ENCODE peak calls at places on chromosomes 12 and 14, in seven cellular contexts. One of them, this sample, is unnamed.

GRCh38 chr14:105853089-105853906 is 326.9 kb downstream of the TMEM121 start:
- DNase-seq in stomach: no peak
- DNase-seq in transverse colon: peak; percentile 7
- DNase-seq in SK-N-MC: no peak
- DNase-seq in GM23338: no peak
- DNase-seq in breast epithelium: peak; percentile 38
- DNase-seq in sigmoid colon: no peak
- DNase-seq in this sample: no peak

GRCh38 chr14:59069455-59069854 is 119.0 kb upstream of the DAAM1 start:
- DNase-seq in stomach: no peak
- DNase-seq in transverse colon: no peak
- DNase-seq in SK-N-MC: no peak
- DNase-seq in GM23338: no peak
- DNase-seq in breast epithelium: no peak
- DNase-seq in sigmoid colon: no peak
- DNase-seq in this sample: no peak

GRCh38 chr12:24840046-24840800 is 108.7 kb downstream of the BCAT1 start:
- DNase-seq in stomach: no peak
- DNase-seq in transverse colon: no peak
- DNase-seq in SK-N-MC: no peak
- DNase-seq in GM23338: no peak
- DNase-seq in breast epithelium: no peak
- DNase-seq in sigmoid colon: no peak
- DNase-seq in this sample: no peak

GRCh38 chr12:121806556-121807308 is 2.9 kb downstream of the SETD1B start:
- DNase-seq in stomach: no peak
- DNase-seq in transverse colon: no peak
- DNase-seq in SK-N-MC: no peak
- DNase-seq in GM23338: no peak
- DNase-seq in breast epithelium: no peak
- DNase-seq in sigmoid colon: no peak
- DNase-seq in this sample: no peak

GRCh38 chr12:38664661-38665269 is 240.6 kb downstream of the CPNE8 start:
- DNase-seq in stomach: no peak
- DNase-seq in transverse colon: peak; percentile 14
- DNase-seq in SK-N-MC: no peak
- DNase-seq in GM23338: peak; percentile 49
- DNase-seq in breast epithelium: no peak
- DNase-seq in sigmoid colon: no peak
- DNase-seq in this sample: no peak

GRCh38 chr12:51118706-51119105 is 35.3 kb upstream of the CSRNP2 start:
- DNase-seq in stomach: no peak
- DNase-seq in transverse colon: no peak
- DNase-seq in SK-N-MC: no peak
- DNase-seq in GM23338: no peak
- DNase-seq in breast epithelium: no peak
- DNase-seq in sigmoid colon: no peak
- DNase-seq in this sample: no peak

GRCh38 chr14:54839681-54840080 is 62.9 kb downstream of the GCH1 start:
- DNase-seq in stomach: no peak
- DNase-seq in transverse colon: no peak
- DNase-seq in SK-N-MC: no peak
- DNase-seq in GM23338: no peak
- DNase-seq in breast epithelium: no peak
- DNase-seq in sigmoid colon: peak; percentile 83
- DNase-seq in this sample: peak; percentile 32

GRCh38 chr14:56694609-56695008 is 115.0 kb downstream of the TMEM260 start:
- DNase-seq in stomach: no peak
- DNase-seq in transverse colon: no peak
- DNase-seq in SK-N-MC: no peak
- DNase-seq in GM23338: no peak
- DNase-seq in breast epithelium: no peak
- DNase-seq in sigmoid colon: no peak
- DNase-seq in this sample: no peak

GRCh38 chr12:54338682-54339296 is 13.9 kb downstream of the COPZ1 start:
- DNase-seq in stomach: no peak
- DNase-seq in transverse colon: no peak
- DNase-seq in SK-N-MC: no peak
- DNase-seq in GM23338: no peak
- DNase-seq in breast epithelium: no peak
- DNase-seq in sigmoid colon: no peak
- DNase-seq in this sample: no peak

GRCh38 chr14:102034301-102034700 is 52.5 kb downstream of the HSP90AA1 start:
- DNase-seq in stomach: no peak
- DNase-seq in transverse colon: no peak
- DNase-seq in SK-N-MC: no peak
- DNase-seq in GM23338: no peak
- DNase-seq in breast epithelium: no peak
- DNase-seq in sigmoid colon: no peak
- DNase-seq in this sample: no peak

DNA sequence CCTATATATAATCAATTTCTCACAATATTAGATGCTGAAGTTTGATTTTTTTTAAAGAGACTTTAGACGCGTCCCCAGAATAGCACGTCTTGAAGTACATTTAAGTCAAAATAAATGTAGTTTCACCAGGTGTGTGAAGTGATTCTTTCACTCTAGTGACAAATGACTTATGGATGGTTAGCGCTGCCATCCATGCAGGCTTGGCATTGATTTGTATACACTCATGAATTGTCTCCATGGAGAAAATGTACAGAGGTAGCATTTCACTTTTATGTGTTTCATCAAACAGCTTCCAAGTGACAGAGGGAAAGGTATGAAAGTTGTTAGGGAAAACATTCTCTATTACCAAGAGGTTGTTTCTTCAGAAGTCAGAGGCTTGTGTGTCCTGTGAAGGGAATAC is 360.8 kb downstream of the PDZRN4 start:
- DNase-seq in stomach: no peak
- DNase-seq in transverse colon: no peak
- DNase-seq in SK-N-MC: no peak
- DNase-seq in GM23338: no peak
- DNase-seq in breast epithelium: no peak
- DNase-seq in sigmoid colon: no peak
- DNase-seq in this sample: no peak
- TF ChIP-seq POLR2AphosphoS5 in stomach: no peak
- TF ChIP-seq POLR2AphosphoS5 in transverse colon: no peak
- TF ChIP-seq POLR2AphosphoS5 in SK-N-MC: no peak
- TF ChIP-seq POLR2AphosphoS5 in GM23338: no peak
- TF ChIP-seq POLR2AphosphoS5 in breast epithelium: no peak
- TF ChIP-seq POLR2AphosphoS5 in sigmoid colon: no peak
- TF ChIP-seq POLR2AphosphoS5 in this sample: no peak

GRCh38 chr14:91225025-91225424 is 19.5 kb downstream of the GPR68 start:
- DNase-seq in stomach: no peak
- DNase-seq in transverse colon: no peak
- DNase-seq in SK-N-MC: no peak
- DNase-seq in GM23338: no peak
- DNase-seq in breast epithelium: no peak
- DNase-seq in sigmoid colon: no peak
- DNase-seq in this sample: no peak
- H3K36me3 ChIP-seq in stomach: peaks cover 74% of the 10 kb centered on the region
- H3K36me3 ChIP-seq in transverse colon: no peaks in the 10 kb centered on the region
- H3K36me3 ChIP-seq in SK-N-MC: no peaks in the 10 kb centered on the region
- H3K36me3 ChIP-seq in GM23338: no peaks in the 10 kb centered on the region
- H3K36me3 ChIP-seq in breast epithelium: no peaks in the 10 kb centered on the region
- H3K36me3 ChIP-seq in sigmoid colon: no peaks in the 10 kb centered on the region
- H3K36me3 ChIP-seq in this sample: no peaks in the 10 kb centered on the region

GRCh38 chr12:92419201-92419600 is 273.6 kb upstream of the BTG1 start:
- DNase-seq in stomach: no peak
- DNase-seq in transverse colon: no peak
- DNase-seq in SK-N-MC: no peak
- DNase-seq in GM23338: no peak
- DNase-seq in breast epithelium: no peak
- DNase-seq in sigmoid colon: no peak
- DNase-seq in this sample: peak; percentile 23

GRCh38 chr12:92412931-92413685 is 267.5 kb upstream of the BTG1 start:
- DNase-seq in stomach: no peak
- DNase-seq in transverse colon: no peak
- DNase-seq in SK-N-MC: no peak
- DNase-seq in GM23338: no peak
- DNase-seq in breast epithelium: no peak
- DNase-seq in sigmoid colon: no peak
- DNase-seq in this sample: no peak

GRCh38 chr12:92414383-92415065 is 268.9 kb upstream of the BTG1 start:
- DNase-seq in stomach: no peak
- DNase-seq in transverse colon: no peak
- DNase-seq in SK-N-MC: no peak
- DNase-seq in GM23338: no peak
- DNase-seq in breast epithelium: no peak
- DNase-seq in sigmoid colon: no peak
- DNase-seq in this sample: no peak

GRCh38 chr12:92417343-92417742 is 271.7 kb upstream of the BTG1 start:
- DNase-seq in stomach: no peak
- DNase-seq in transverse colon: no peak
- DNase-seq in SK-N-MC: no peak
- DNase-seq in GM23338: no peak
- DNase-seq in breast epithelium: no peak
- DNase-seq in sigmoid colon: no peak
- DNase-seq in this sample: no peak

GRCh38 chr12:92416385-92416812 is 270.8 kb upstream of the BTG1 start:
- DNase-seq in stomach: no peak
- DNase-seq in transverse colon: no peak
- DNase-seq in SK-N-MC: no peak
- DNase-seq in GM23338: no peak
- DNase-seq in breast epithelium: no peak
- DNase-seq in sigmoid colon: no peak
- DNase-seq in this sample: no peak
- H3K27ac ChIP-seq in stomach: no peak overlapping the region
- H3K27ac ChIP-seq in transverse colon: no peak overlapping the region
- H3K27ac ChIP-seq in SK-N-MC: no peak overlapping the region
- H3K27ac ChIP-seq in GM23338: no peak overlapping the region
- H3K27ac ChIP-seq in breast epithelium: peak overlapping the region; percentile 29
- H3K27ac ChIP-seq in sigmoid colon: no peak overlapping the region
- H3K27ac ChIP-seq in this sample: no peak overlapping the region

DNA sequence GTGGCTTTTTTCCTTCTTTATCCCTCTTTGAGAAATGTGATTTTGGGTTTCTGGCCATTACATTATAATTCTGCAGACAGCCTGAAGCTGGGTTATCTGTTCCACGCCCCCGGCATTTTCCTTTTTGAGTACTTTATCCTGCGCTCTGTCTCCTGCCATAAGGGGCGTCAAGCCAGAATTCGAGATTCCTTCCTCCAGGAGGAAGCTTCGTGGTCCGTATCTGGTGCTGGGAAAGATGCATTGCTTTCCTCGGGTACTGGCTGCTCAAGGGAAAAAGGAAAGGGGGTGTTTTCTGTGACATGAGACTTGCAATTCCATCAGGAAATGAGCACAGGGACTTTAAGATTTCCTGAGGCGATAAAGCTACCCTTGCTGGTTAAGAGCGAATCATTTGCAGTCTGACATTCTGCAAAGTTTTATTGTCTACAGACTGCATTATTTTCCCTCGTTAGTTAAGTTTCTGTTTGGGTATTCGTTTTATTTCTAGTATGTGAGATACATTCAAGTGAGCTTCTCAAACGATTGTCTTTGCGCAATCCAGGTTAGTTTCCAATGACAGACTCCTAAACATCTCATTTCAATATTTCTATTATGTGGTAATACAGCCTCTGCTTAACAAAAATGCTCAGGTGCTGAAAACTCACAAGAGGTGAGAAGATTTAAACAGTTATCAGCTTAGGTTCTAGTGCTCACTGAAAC is 706 bp downstream of the AKAP5 start:
- DNase-seq in stomach: no peak
- DNase-seq in transverse colon: no peak
- DNase-seq in SK-N-MC: peak; percentile 86
- DNase-seq in GM23338: peak; percentile 90
- DNase-seq in breast epithelium: no peak
- DNase-seq in sigmoid colon: no peak
- DNase-seq in this sample: no peak
- TF ChIP-seq POLR2AphosphoS5 in stomach: no peak
- TF ChIP-seq POLR2AphosphoS5 in transverse colon: no peak
- TF ChIP-seq POLR2AphosphoS5 in SK-N-MC: no peak
- TF ChIP-seq POLR2AphosphoS5 in GM23338: no peak
- TF ChIP-seq POLR2AphosphoS5 in breast epithelium: no peak
- TF ChIP-seq POLR2AphosphoS5 in sigmoid colon: no peak
- TF ChIP-seq POLR2AphosphoS5 in this sample: no peak

GRCh38 chr14:73289729-73290128 is 52.4 kb downstream of the PAPLN start:
- DNase-seq in stomach: no peak
- DNase-seq in transverse colon: no peak
- DNase-seq in SK-N-MC: no peak
- DNase-seq in GM23338: peak; percentile 41
- DNase-seq in breast epithelium: no peak
- DNase-seq in sigmoid colon: no peak
- DNase-seq in this sample: no peak

GRCh38 chr14:73287071-73287470 is 49.8 kb downstream of the PAPLN start:
- DNase-seq in stomach: no peak
- DNase-seq in transverse colon: no peak
- DNase-seq in SK-N-MC: no peak
- DNase-seq in GM23338: peak; percentile 57
- DNase-seq in breast epithelium: no peak
- DNase-seq in sigmoid colon: no peak
- DNase-seq in this sample: peak; percentile 25

GRCh38 chr14:73290279-73290678 is 53.0 kb downstream of the PAPLN start:
- DNase-seq in stomach: no peak
- DNase-seq in transverse colon: no peak
- DNase-seq in SK-N-MC: no peak
- DNase-seq in GM23338: no peak
- DNase-seq in breast epithelium: no peak
- DNase-seq in sigmoid colon: no peak
- DNase-seq in this sample: no peak

GRCh38 chr14:73286598-73286997 is 49.3 kb downstream of the PAPLN start:
- DNase-seq in stomach: no peak
- DNase-seq in transverse colon: no peak
- DNase-seq in SK-N-MC: no peak
- DNase-seq in GM23338: peak; percentile 79
- DNase-seq in breast epithelium: no peak
- DNase-seq in sigmoid colon: no peak
- DNase-seq in this sample: no peak

GRCh38 chr14:73289308-73289707 is 52.0 kb downstream of the PAPLN start:
- DNase-seq in stomach: no peak
- DNase-seq in transverse colon: no peak
- DNase-seq in SK-N-MC: no peak
- DNase-seq in GM23338: no peak
- DNase-seq in breast epithelium: no peak
- DNase-seq in sigmoid colon: no peak
- DNase-seq in this sample: no peak
- H3K36me3 ChIP-seq in stomach: peaks cover 68% of the 10 kb centered on the region
- H3K36me3 ChIP-seq in transverse colon: no peaks in the 10 kb centered on the region
- H3K36me3 ChIP-seq in SK-N-MC: peaks cover 11% of the 10 kb centered on the region
- H3K36me3 ChIP-seq in GM23338: no peaks in the 10 kb centered on the region
- H3K36me3 ChIP-seq in breast epithelium: no peaks in the 10 kb centered on the region
- H3K36me3 ChIP-seq in sigmoid colon: peaks cover 10% of the 10 kb centered on the region
- H3K36me3 ChIP-seq in this sample: no peaks in the 10 kb centered on the region

This sample was measured in prostate gland.